ENCODE peak calls at places on chromosomes 13 and 19, in six cellular contexts. One of them, this sample, is unnamed. For H3K4me1, the result is how much of the 10 kb centered on the place peaks cover.

GRCh38 chr19:41785653-41786052 is 10.7 kb upstream of the CEACAM3 start:
- DNase-seq in IMR-90: peak
- DNase-seq in PC-3: peak
- DNase-seq in GM23248: peak
- DNase-seq in mammary epithelial cell: peak
- DNase-seq in GM23338: peak
- DNase-seq in this sample: peak

GRCh38 chr13:27168870-27169525 is 2.6 kb downstream of the USP12 start:
- DNase-seq in IMR-90: peak
- DNase-seq in PC-3: peak
- DNase-seq in GM23248: peak
- DNase-seq in mammary epithelial cell: no peak
- DNase-seq in GM23338: no peak
- DNase-seq in this sample: no peak

GRCh38 chr19:36051637-36052036 is 2.4 kb downstream of the THAP8 start:
- DNase-seq in IMR-90: no peak
- DNase-seq in PC-3: no peak
- DNase-seq in GM23248: no peak
- DNase-seq in mammary epithelial cell: no peak
- DNase-seq in GM23338: peak
- DNase-seq in this sample: peak

GRCh38 chr13:82879921-82880320 is 1002.4 kb downstream of the SLITRK1 start:
- DNase-seq in IMR-90: no peak
- DNase-seq in PC-3: no peak
- DNase-seq in GM23248: no peak
- DNase-seq in mammary epithelial cell: no peak
- DNase-seq in GM23338: no peak
- DNase-seq in this sample: no peak

GRCh38 chr13:24228852-24229458 is 68.4 kb downstream of the SPATA13 start:
- DNase-seq in IMR-90: peak
- DNase-seq in PC-3: peak
- DNase-seq in GM23248: peak
- DNase-seq in mammary epithelial cell: peak
- DNase-seq in GM23338: peak
- DNase-seq in this sample: peak

GRCh38 chr13:19862511-19863313 is 737 bp downstream of the ZMYM5 start:
- DNase-seq in IMR-90: peak
- DNase-seq in PC-3: peak
- DNase-seq in GM23248: peak
- DNase-seq in mammary epithelial cell: peak
- DNase-seq in GM23338: peak
- DNase-seq in this sample: peak

GRCh38 chr13:44024496-44025155 is 144.9 kb downstream of the LACC1 start:
- DNase-seq in IMR-90: no peak
- DNase-seq in PC-3: no peak
- DNase-seq in GM23248: no peak
- DNase-seq in mammary epithelial cell: no peak
- DNase-seq in GM23338: no peak
- DNase-seq in this sample: no peak

GRCh38 chr19:41563847-41564514 is 12.0 kb upstream of the CEACAM21 start:
- DNase-seq in IMR-90: no peak
- DNase-seq in PC-3: peak
- DNase-seq in GM23248: no peak
- DNase-seq in mammary epithelial cell: peak
- DNase-seq in GM23338: peak
- DNase-seq in this sample: no peak

GRCh38 chr19:10422846-10423245 is 2.5 kb downstream of the PDE4A start:
- DNase-seq in IMR-90: no peak
- DNase-seq in PC-3: no peak
- DNase-seq in GM23248: no peak
- DNase-seq in mammary epithelial cell: no peak
- DNase-seq in GM23338: no peak
- DNase-seq in this sample: no peak

GRCh38 chr19:35590875-35591274 is 4.9 kb downstream of the PMIS2 start:
- DNase-seq in IMR-90: no peak
- DNase-seq in PC-3: no peak
- DNase-seq in GM23248: no peak
- DNase-seq in mammary epithelial cell: no peak
- DNase-seq in GM23338: no peak
- DNase-seq in this sample: no peak

DNA sequence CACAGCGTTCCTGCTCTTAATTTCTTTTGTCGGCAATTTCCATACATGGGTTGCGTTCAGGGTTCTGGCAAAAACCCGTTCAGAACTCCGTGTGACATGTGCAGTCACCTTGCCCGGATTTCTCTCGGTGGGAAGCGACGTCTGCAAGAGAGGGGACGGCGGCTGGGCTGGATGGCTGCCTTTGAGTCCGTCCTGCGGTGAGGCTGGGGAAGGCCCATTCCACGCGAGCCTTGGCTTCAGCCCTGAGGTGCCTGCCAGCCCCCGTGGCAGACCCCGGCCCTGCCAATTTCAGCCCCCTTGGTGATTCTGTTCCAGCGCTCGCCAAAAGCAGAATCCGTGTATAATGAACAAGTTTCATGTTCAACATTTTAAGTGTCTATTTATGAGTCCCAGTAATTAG is 72.6 kb upstream of the TSHZ3 start:
- DNase-seq in IMR-90: no peak
- DNase-seq in PC-3: no peak
- DNase-seq in GM23248: no peak
- DNase-seq in mammary epithelial cell: no peak
- DNase-seq in GM23338: no peak
- DNase-seq in this sample: no peak
- H3K4me1 ChIP-seq in IMR-90: under half
- H3K4me1 ChIP-seq in PC-3: under half
- H3K4me1 ChIP-seq in GM23248: under half
- H3K4me1 ChIP-seq in mammary epithelial cell: under half
- H3K4me1 ChIP-seq in GM23338: half or more
- H3K4me1 ChIP-seq in this sample: under half

GRCh38 chr13:103931396-103931795 is 865.2 kb upstream of the SLC10A2 start:
- DNase-seq in IMR-90: no peak
- DNase-seq in PC-3: no peak
- DNase-seq in GM23248: no peak
- DNase-seq in mammary epithelial cell: no peak
- DNase-seq in GM23338: no peak
- DNase-seq in this sample: no peak
- H2AFZ ChIP-seq in IMR-90: no peak
- H2AFZ ChIP-seq in PC-3: no peak
- H2AFZ ChIP-seq in GM23248: no peak
- H2AFZ ChIP-seq in mammary epithelial cell: no peak
- H2AFZ ChIP-seq in GM23338: no peak
- H2AFZ ChIP-seq in this sample: no peak

GRCh38 chr19:6803036-6803404 is 30.5 kb downstream of the VAV1 start:
- DNase-seq in IMR-90: no peak
- DNase-seq in PC-3: no peak
- DNase-seq in GM23248: no peak
- DNase-seq in mammary epithelial cell: no peak
- DNase-seq in GM23338: peak
- DNase-seq in this sample: peak

GRCh38 chr19:6800991-6801396 is 28.5 kb downstream of the VAV1 start:
- DNase-seq in IMR-90: peak
- DNase-seq in PC-3: peak
- DNase-seq in GM23248: peak
- DNase-seq in mammary epithelial cell: peak
- DNase-seq in GM23338: no peak
- DNase-seq in this sample: no peak

GRCh38 chr19:6806488-6806887 is 34.0 kb downstream of the VAV1 start:
- DNase-seq in IMR-90: no peak
- DNase-seq in PC-3: peak
- DNase-seq in GM23248: no peak
- DNase-seq in mammary epithelial cell: no peak
- DNase-seq in GM23338: peak
- DNase-seq in this sample: peak

GRCh38 chr19:6802336-6803035 is 30.0 kb downstream of the VAV1 start:
- DNase-seq in IMR-90: no peak
- DNase-seq in PC-3: peak
- DNase-seq in GM23248: no peak
- DNase-seq in mammary epithelial cell: no peak
- DNase-seq in GM23338: peak
- DNase-seq in this sample: peak

GRCh38 chr19:6801397-6802086 is 29.0 kb downstream of the VAV1 start:
- DNase-seq in IMR-90: no peak
- DNase-seq in PC-3: peak
- DNase-seq in GM23248: peak
- DNase-seq in mammary epithelial cell: no peak
- DNase-seq in GM23338: peak
- DNase-seq in this sample: peak
- H3K4me1 ChIP-seq in IMR-90: under half
- H3K4me1 ChIP-seq in PC-3: under half
- H3K4me1 ChIP-seq in GM23248: under half
- H3K4me1 ChIP-seq in mammary epithelial cell: under half
- H3K4me1 ChIP-seq in GM23338: under half
- H3K4me1 ChIP-seq in this sample: under half

DNA sequence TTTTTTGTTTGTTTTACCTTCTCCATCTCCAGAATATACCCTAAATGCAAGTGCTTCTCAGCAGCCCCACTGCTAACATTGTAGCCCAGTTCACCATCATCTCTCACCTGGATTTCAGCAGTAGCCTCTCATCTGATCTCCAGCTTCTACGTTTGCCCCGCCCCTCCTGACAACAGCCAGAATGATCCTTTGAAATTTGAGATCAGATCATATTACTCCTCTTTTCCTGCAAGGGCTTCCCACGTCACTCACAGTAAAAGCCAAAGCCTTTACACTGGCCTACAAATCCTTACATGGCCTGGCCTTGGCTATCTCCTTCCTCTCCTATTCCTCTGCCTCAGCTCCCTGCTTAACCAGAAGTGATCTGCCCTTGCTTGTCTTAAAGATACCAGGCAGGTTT is 94.3 kb upstream of the NBEA start:
- DNase-seq in IMR-90: no peak
- DNase-seq in PC-3: peak
- DNase-seq in GM23248: no peak
- DNase-seq in mammary epithelial cell: no peak
- DNase-seq in GM23338: peak
- DNase-seq in this sample: no peak
- H2AFZ ChIP-seq in IMR-90: no peak
- H2AFZ ChIP-seq in PC-3: peak
- H2AFZ ChIP-seq in GM23248: no peak
- H2AFZ ChIP-seq in mammary epithelial cell: peak
- H2AFZ ChIP-seq in GM23338: peak
- H2AFZ ChIP-seq in this sample: no peak

GRCh38 chr19:17112271-17112670 is 36.7 kb downstream of the MYO9B start:
- DNase-seq in IMR-90: no peak
- DNase-seq in PC-3: no peak
- DNase-seq in GM23248: no peak
- DNase-seq in mammary epithelial cell: no peak
- DNase-seq in GM23338: no peak
- DNase-seq in this sample: no peak
- H3K4me1 ChIP-seq in IMR-90: under half
- H3K4me1 ChIP-seq in PC-3: under half
- H3K4me1 ChIP-seq in GM23248: under half
- H3K4me1 ChIP-seq in mammary epithelial cell: under half
- H3K4me1 ChIP-seq in GM23338: under half
- H3K4me1 ChIP-seq in this sample: half or more

GRCh38 chr19:39623946-39624345 is 21.6 kb downstream of the LGALS13 start:
- DNase-seq in IMR-90: no peak
- DNase-seq in PC-3: no peak
- DNase-seq in GM23248: no peak
- DNase-seq in mammary epithelial cell: no peak
- DNase-seq in GM23338: peak
- DNase-seq in this sample: no peak
- H2AFZ ChIP-seq in IMR-90: no peak
- H2AFZ ChIP-seq in PC-3: no peak
- H2AFZ ChIP-seq in GM23248: no peak
- H2AFZ ChIP-seq in mammary epithelial cell: no peak
- H2AFZ ChIP-seq in GM23338: peak
- H2AFZ ChIP-seq in this sample: no peak

GRCh38 chr19:45092747-45093678 is at the start of gene PPP1R37:
- DNase-seq in IMR-90: peak
- DNase-seq in PC-3: peak
- DNase-seq in GM23248: peak
- DNase-seq in mammary epithelial cell: peak
- DNase-seq in GM23338: peak
- DNase-seq in this sample: peak

GRCh38 chr19:45094158-45094557 is 1.2 kb downstream of the PPP1R37 start:
- DNase-seq in IMR-90: no peak
- DNase-seq in PC-3: no peak
- DNase-seq in GM23248: no peak
- DNase-seq in mammary epithelial cell: no peak
- DNase-seq in GM23338: no peak
- DNase-seq in this sample: no peak

GRCh38 chr19:45096700-45097099 is 3.7 kb downstream of the PPP1R37 start:
- DNase-seq in IMR-90: no peak
- DNase-seq in PC-3: no peak
- DNase-seq in GM23248: no peak
- DNase-seq in mammary epithelial cell: no peak
- DNase-seq in GM23338: no peak
- DNase-seq in this sample: no peak

GRCh38 chr19:45095496-45096413 is 2.8 kb downstream of the PPP1R37 start:
- DNase-seq in IMR-90: no peak
- DNase-seq in PC-3: no peak
- DNase-seq in GM23248: peak
- DNase-seq in mammary epithelial cell: no peak
- DNase-seq in GM23338: no peak
- DNase-seq in this sample: no peak

GRCh38 chr19:45094707-45095106 is 1.7 kb downstream of the PPP1R37 start:
- DNase-seq in IMR-90: no peak
- DNase-seq in PC-3: no peak
- DNase-seq in GM23248: no peak
- DNase-seq in mammary epithelial cell: no peak
- DNase-seq in GM23338: no peak
- DNase-seq in this sample: no peak
- H3K4me1 ChIP-seq in IMR-90: under half
- H3K4me1 ChIP-seq in PC-3: under half
- H3K4me1 ChIP-seq in GM23248: under half
- H3K4me1 ChIP-seq in mammary epithelial cell: under half
- H3K4me1 ChIP-seq in GM23338: under half
- H3K4me1 ChIP-seq in this sample: under half

GRCh38 chr13:46182491-46182877 is 507 bp upstream of the LCP1 start:
- DNase-seq in IMR-90: no peak
- DNase-seq in PC-3: peak
- DNase-seq in GM23248: no peak
- DNase-seq in mammary epithelial cell: no peak
- DNase-seq in GM23338: no peak
- DNase-seq in this sample: no peak
- H2AFZ ChIP-seq in IMR-90: no peak
- H2AFZ ChIP-seq in PC-3: peak
- H2AFZ ChIP-seq in GM23248: no peak
- H2AFZ ChIP-seq in mammary epithelial cell: no peak
- H2AFZ ChIP-seq in GM23338: peak
- H2AFZ ChIP-seq in this sample: peak